ENCODE peak calls at places on chromosome 22, in ten cellular contexts. K is DND-41; Y is adrenal gland; M is GM03348; O is stimulated activated CD8-positive, alpha-beta memory T cell treated with anti-CD3 and anti-CD28 coated beads, Interleukin-4, amount 100 ng/mL, for 48 hours; Z is fibroblast of mammary gland; E is tibial artery; P is EL; Q is H9; S is HTR-8/SVneo. H is an unnamed sample.

GRCh38 chr22:37077802-37078448 is 26.4 kb downstream of the KCTD17 start:
- DNase-seq in K (peak; percentile 77), Y (peak; percentile 61), M (peak; percentile 91), O (peak; percentile 97), Z (peak; percentile 43), E (no peak), P (peak; percentile 47), Q (peak; percentile 73), S (peak; percentile 56), H (peak; percentile 91)

GRCh38 chr22:36541831-36542391 is 12.9 kb upstream of the EIF3D start:
- DNase-seq in K (no peak), Y (peak; percentile 77), M (peak; percentile 78), O (peak; percentile 61), Z (peak; percentile 94), E (no peak), P (peak; percentile 94), Q (no peak), S (peak; percentile 66), H (no peak)

GRCh38 chr22:28142361-28142801 is 223.3 kb upstream of the PITPNB start:
- DNase-seq in K (no peak), Y (peak; percentile 28), M (peak; percentile 53), O (no peak), Z (peak; percentile 92), E (no peak), P (peak; percentile 94), Q (no peak), S (peak; percentile 45), H (no peak)

GRCh38 chr22:20440637-20441591 is 3.3 kb upstream of the SCARF2 start:
- DNase-seq in K (no peak), Y (no peak), M (no peak), O (no peak), Z (no peak), E (peak; percentile 63), P (no peak), Q (no peak), S (no peak), H (no peak)

GRCh38 chr22:47279337-47279736 is 516.9 kb downstream of the TBC1D22A start:
- DNase-seq in K (no peak), Y (no peak), M (no peak), O (no peak), Z (no peak), E (no peak), P (no peak), Q (no peak), S (no peak), H (no peak)

GRCh38 chr22:29152381-29153138 is 53.1 kb upstream of the EMID1 start:
- DNase-seq in K (no peak), Y (peak; percentile 51), M (no peak), O (no peak), Z (no peak), E (peak; percentile 72), P (no peak), Q (peak; percentile 52), S (no peak), H (no peak)

GRCh38 chr22:39215430-39216142 is 29.2 kb downstream of the PDGFB start:
- DNase-seq in K (no peak), Y (no peak), M (peak; percentile 10), O (peak; percentile 58), Z (no peak), E (peak; percentile 17), P (no peak), Q (peak; percentile 71), S (no peak), H (no peak)

GRCh38 chr22:23404689-23405365 is 175.3 kb downstream of the IGLL1 start:
- DNase-seq in K (peak; percentile 58), Y (no peak), M (no peak), O (no peak), Z (peak; percentile 13), E (no peak), P (peak; percentile 28), Q (peak; percentile 39), S (peak; percentile 28), H (no peak)

GRCh38 chr22:47841166-47841565 is 1078.7 kb downstream of the TBC1D22A start:
- DNase-seq in K (peak; percentile 17), Y (no peak), M (no peak), O (no peak), Z (no peak), E (no peak), P (no peak), Q (no peak), S (no peak), H (no peak)

GRCh38 chr22:24407278-24407665 is 20.1 kb upstream of the ADORA2A start:
- DNase-seq in K (peak; percentile 37), Y (peak; percentile 14), M (no peak), O (peak; percentile 25), Z (no peak), E (peak; percentile 62), P (no peak), Q (no peak), S (no peak), H (no peak)

GRCh38 chr22:46078241-46079092 is 71.9 kb upstream of the PPARA start:
- DNase-seq in K (no peak), Y (peak; percentile 90), M (peak; percentile 80), O (no peak), Z (peak; percentile 77), E (peak; percentile 90), P (peak; percentile 87), Q (no peak), S (no peak), H (no peak)

GRCh38 chr22:46393791-46394333 is 58.3 kb downstream of the TRMU start:
- DNase-seq in K (peak; percentile 14), Y (no peak), M (no peak), O (no peak), Z (no peak), E (no peak), P (no peak), Q (no peak), S (no peak), H (no peak)

GRCh38 chr22:45804986-45805325 is 133.3 kb downstream of the ATXN10 start:
- DNase-seq in K (no peak), Y (no peak), M (peak; percentile 87), O (no peak), Z (peak; percentile 97), E (no peak), P (peak; percentile 97), Q (no peak), S (peak; percentile 76), H (no peak)

GRCh38 chr22:27074016-27074415 is 416.6 kb downstream of the MIAT start:
- DNase-seq in K (no peak), Y (no peak), M (no peak), O (no peak), Z (no peak), E (no peak), P (peak; percentile 2), Q (no peak), S (no peak), H (no peak)

GRCh38 chr22:37082251-37082650 is 27.3 kb downstream of the TMPRSS6 start:
- DNase-seq in K (no peak), Y (peak; percentile 38), M (no peak), O (peak; percentile 74), Z (no peak), E (no peak), P (no peak), Q (no peak), S (no peak), H (no peak)

GRCh38 chr22:43885319-43885671 is 6.5 kb downstream of the PNPLA5 start:
- DNase-seq in K (no peak), Y (no peak), M (no peak), O (no peak), Z (no peak), E (no peak), P (no peak), Q (no peak), S (no peak), H (no peak)